ENCODE peak calls at places on chromosomes 16 and 17, in six cellular contexts. E, W, U, L, S and X are unnamed samples.

GRCh38 chr16:27318399-27319256 is 4.9 kb downstream of the IL4R start:
- DNase-seq in S (peak), W (no peak), L (no peak), U (peak), E (peak), X (peak)

GRCh38 chr16:70255584-70255983 is 3.8 kb upstream of the EXOSC6 start:
- DNase-seq in U (no peak), L (no peak), E (peak), S (no peak), W (no peak), X (no peak)

GRCh38 chr17:78458739-78459335 is 80.4 kb downstream of the PGS1 start:
- DNase-seq in L (no peak), U (no peak), E (no peak), S (no peak), W (no peak), X (no peak)

GRCh38 chr17:81481011-81481799 is 31.4 kb downstream of the ACTG1 start:
- DNase-seq in S (no peak), W (peak), E (no peak), U (peak), L (peak), X (peak)

GRCh38 chr17:1197379-1197778 is 17.6 kb upstream of the ABR start:
- DNase-seq in S (no peak), E (peak), W (no peak), U (peak), L (no peak), X (no peak)

GRCh38 chr17:29248845-29249244 is 2.2 kb downstream of the CRYBA1 start:
- DNase-seq in S (no peak), U (no peak), E (no peak), W (no peak), L (no peak), X (no peak)

GRCh38 chr17:79011451-79012147 is 2.0 kb upstream of the CANT1 start:
- DNase-seq in W (no peak), S (peak), L (no peak), E (no peak), U (peak), X (no peak)

GRCh38 chr17:80761421-80761871 is 216.8 kb downstream of the RPTOR start:
- DNase-seq in U (peak), E (no peak), S (no peak), W (peak), L (no peak), X (no peak)

GRCh38 chr17:3447625-3448024 is 14.0 kb upstream of the OR1E2 start:
- DNase-seq in U (no peak), S (no peak), E (no peak), L (no peak), W (no peak), X (no peak)

GRCh38 chr17:32356750-32357149 is 6.8 kb downstream of the ZNF207 start:
- DNase-seq in U (no peak), E (no peak), L (no peak), S (no peak), W (no peak), X (no peak)

GRCh38 chr16:22299036-22299435 is 1.8 kb downstream of the POLR3E start:
- DNase-seq in L (no peak), S (peak), E (no peak), W (no peak), U (no peak), X (no peak)
- H3K4me3 ChIP-seq in L (no peak), S (no peak), E (no peak), W (no peak), U (no peak), X (no peak)

GRCh38 chr16:56211471-56211944 is 20.2 kb downstream of the GNAO1 start:
- DNase-seq in L (no peak), W (no peak), S (no peak), U (no peak), E (no peak), X (no peak)
- TF ChIP-seq POLR2A in L (no peak), W (no peak), S (no peak), U (no peak), E (no peak), X (no peak)

DNA sequence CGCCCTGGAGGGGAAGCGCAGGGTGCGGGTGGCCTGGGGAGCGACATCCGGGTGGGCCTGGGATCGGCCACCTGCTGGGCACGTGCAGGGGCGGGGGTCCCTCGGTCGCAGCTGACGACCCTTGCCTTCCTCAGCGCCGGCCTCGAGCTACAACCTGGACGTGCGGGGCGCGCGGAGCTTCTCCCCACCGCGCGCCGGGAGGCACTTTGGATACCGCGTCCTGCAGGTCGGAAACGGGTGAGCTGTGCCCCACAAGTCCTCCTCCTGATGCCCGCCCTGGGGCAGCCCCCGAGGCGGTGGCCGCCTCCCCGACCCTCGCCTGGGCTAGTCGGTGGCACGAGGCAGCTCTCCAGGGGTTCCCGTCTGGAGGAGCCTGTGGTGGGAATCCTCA is 1.5 kb downstream of the ITGAL start:
- DNase-seq in U (no peak), E (no peak), S (peak), L (no peak), W (no peak), X (no peak)
- H3K4me3 ChIP-seq in U (no peak), E (no peak), S (peak), L (no peak), W (no peak), X (no peak)

GRCh38 chr17:58517378-58517927 is 3.0 kb upstream of the MTMR4 start:
- DNase-seq in U (no peak), E (no peak), L (peak), W (peak), S (no peak), X (no peak)

GRCh38 chr17:58514795-58515157 is 338 bp upstream of the MTMR4 start:
- DNase-seq in U (no peak), W (no peak), L (no peak), S (no peak), E (no peak), X (no peak)

GRCh38 chr17:58517928-58518609 is 3.6 kb upstream of the MTMR4 start:
- DNase-seq in L (peak), W (peak), U (peak), E (peak), S (peak), X (peak)

GRCh38 chr17:58515286-58515685 is 848 bp upstream of the MTMR4 start:
- DNase-seq in U (no peak), S (no peak), L (no peak), E (no peak), W (no peak), X (no peak)

DNA sequence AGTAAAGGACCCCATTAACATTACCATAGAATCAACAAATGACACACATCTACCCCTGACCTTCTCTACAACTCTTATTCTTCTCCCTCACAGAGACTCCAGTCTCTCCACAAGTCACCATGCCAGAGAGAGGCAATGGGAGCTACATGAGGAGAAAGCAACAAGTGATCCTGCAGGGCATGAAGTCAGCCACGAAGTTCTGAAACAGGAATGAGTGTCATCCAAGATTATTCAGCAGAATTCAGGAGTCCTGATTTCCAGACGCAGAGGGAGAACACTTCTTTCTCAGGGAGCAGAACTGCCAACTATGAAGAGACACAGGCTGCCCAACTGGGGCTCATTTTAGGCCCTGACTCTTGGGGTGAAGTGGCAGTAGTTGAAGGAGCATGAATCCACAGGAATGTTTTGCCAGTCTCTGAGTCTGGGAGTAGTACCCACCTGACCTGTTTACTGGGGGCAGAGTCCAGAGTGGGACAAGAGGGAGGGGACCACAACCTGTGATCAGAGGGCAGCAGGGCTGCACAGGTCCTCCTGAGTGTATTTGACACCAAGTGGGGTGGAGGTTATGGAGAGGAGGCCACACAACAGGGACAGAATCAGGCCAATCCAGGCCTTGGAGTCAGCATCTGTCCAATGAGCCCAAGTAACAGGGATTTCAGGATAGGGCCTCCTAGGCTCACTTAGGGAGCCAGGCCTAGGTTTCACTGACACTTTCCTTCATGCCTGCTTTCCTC is 2.4 kb upstream of the MTMR4 start:
- DNase-seq in S (no peak), U (no peak), E (no peak), L (peak), W (no peak), X (no peak)
- TF ChIP-seq POLR2A in S (no peak), U (no peak), E (no peak), L (no peak), W (no peak), X (no peak)

GRCh38 chr16:10978846-10979446 is 34.6 kb downstream of the CLEC16A start:
- DNase-seq in W (no peak), S (no peak), U (no peak), E (no peak), L (no peak), X (no peak)

GRCh38 chr16:10978124-10978523 is 33.8 kb downstream of the CLEC16A start:
- DNase-seq in W (no peak), E (no peak), L (no peak), S (no peak), U (no peak), X (no peak)

GRCh38 chr16:10981697-10982216 is 37.4 kb downstream of the CLEC16A start:
- DNase-seq in W (peak), U (no peak), E (no peak), S (no peak), L (no peak), X (no peak)

GRCh38 chr16:10980811-10981210 is 36.4 kb downstream of the CLEC16A start:
- DNase-seq in S (no peak), E (no peak), L (no peak), W (no peak), U (no peak), X (no peak)

GRCh38 chr16:10979717-10980601 is 35.6 kb downstream of the CLEC16A start:
- DNase-seq in U (no peak), E (no peak), W (no peak), S (no peak), L (peak), X (peak)
- H3K4me3 ChIP-seq in U (no peak), E (no peak), W (no peak), S (no peak), L (no peak), X (no peak)

GRCh38 chr17:7667616-7668406 is 17.1 kb downstream of the ATP1B2 start:
- DNase-seq in S (no peak), W (no peak), L (no peak), U (no peak), E (no peak), X (no peak)
- TF ChIP-seq POLR2A in S (no peak), W (no peak), L (no peak), U (no peak), E (no peak), X (no peak)

GRCh38 chr17:49567871-49568694 is 7.6 kb upstream of the NXPH3 start:
- DNase-seq in S (peak), W (peak), L (peak), E (peak), U (peak), X (peak)
- H3K4me3 ChIP-seq in S (peak), W (peak), L (no peak), E (no peak), U (peak), X (no peak)

DNA sequence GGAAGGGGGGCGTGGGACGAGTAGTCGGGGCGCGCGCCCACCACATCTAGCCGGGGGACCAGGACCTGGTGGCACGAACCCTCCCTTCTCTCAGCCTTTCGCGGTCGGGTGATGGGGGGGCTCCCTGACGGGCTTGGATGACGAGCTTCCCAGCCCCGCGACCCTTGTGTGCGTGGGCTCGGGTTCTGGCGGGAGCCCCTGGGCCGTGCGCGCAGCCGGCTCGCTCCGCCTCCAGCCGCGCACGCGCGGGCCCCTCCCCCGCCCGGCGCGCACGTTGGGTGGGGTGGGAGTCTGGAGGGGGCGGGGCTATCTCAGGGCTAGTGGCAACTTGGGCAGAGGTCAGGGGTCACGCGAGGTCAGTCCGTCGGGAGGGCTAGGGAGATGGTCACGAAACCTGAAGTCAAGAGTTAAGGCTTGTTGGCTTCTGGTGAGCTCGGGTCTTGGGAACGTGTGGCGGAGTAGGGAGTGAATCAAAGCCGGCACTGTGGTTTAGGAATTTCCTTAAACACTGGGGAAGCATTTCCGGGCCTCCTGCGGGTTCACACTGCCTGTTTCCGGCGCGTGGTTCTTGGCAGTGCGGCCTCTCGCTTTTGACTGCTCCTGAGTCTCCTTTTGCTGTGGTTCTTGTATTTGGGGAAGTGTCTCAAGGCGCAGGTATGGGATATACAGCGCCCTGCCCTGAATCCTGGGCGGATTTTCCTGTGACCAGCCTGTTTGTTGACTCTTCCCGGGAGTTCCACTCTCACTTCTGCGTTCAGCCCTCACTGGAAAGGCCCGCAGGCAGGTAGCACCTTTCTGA is at the start of gene SRCAP:
- DNase-seq in L (peak), W (peak), S (peak), U (peak), E (peak), X (peak)
- TF ChIP-seq POLR2A in L (peak), W (peak), S (no peak), U (no peak), E (peak), X (peak)

GRCh38 chr16:4293181-4293716 is 20.4 kb upstream of the TFAP4 start:
- DNase-seq in U (no peak), L (no peak), W (no peak), S (no peak), E (no peak), X (no peak)
- H3K4me3 ChIP-seq in U (no peak), L (no peak), W (no peak), S (no peak), E (no peak), X (no peak)